ENCODE peak calls at places on chromosomes 3 and 15, in nine cellular contexts. A is stimulated activated CD4-positive, alpha-beta T cell treated with anti-CD3 and anti-CD28 coated beads, TNF-alpha, amount 100 ng/mL, for 4 hours; T is T-helper 1 cell; I is cardiac muscle cell; B is anterior cingulate cortex; G is heart left ventricle; P is A172; Q is fibroblast of the aortic adventitia; X is fibroblast of mammary gland. U is an unnamed sample.

GRCh38 chr3:143203142-143203541 is 83.6 kb downstream of the CHST2 start:
- DNase-seq in A (no peak), T (no peak), I (no peak), B (no peak), G (no peak), P (no peak), Q (no peak), X (no peak), U (no peak)

GRCh38 chr15:90101130-90101968 is 919 bp downstream of the IDH2 start:
- DNase-seq in A (no peak), T (peak), I (peak), B (peak), G (peak), P (no peak), Q (peak), X (peak), U (no peak)

GRCh38 chr3:119352235-119352634 is 58.1 kb downstream of the ARHGAP31 start:
- DNase-seq in A (peak), T (peak), I (no peak), B (no peak), G (no peak), P (no peak), Q (no peak), X (peak), U (no peak)

GRCh38 chr3:185716436-185717090 is 108.3 kb downstream of the IGF2BP2 start:
- DNase-seq in A (no peak), T (no peak), I (no peak), B (no peak), G (no peak), P (no peak), Q (no peak), X (no peak), U (no peak)

GRCh38 chr3:167710552-167710951 is 24.1 kb downstream of the PDCD10 start:
- DNase-seq in A (no peak), T (no peak), I (no peak), B (no peak), G (no peak), P (no peak), Q (no peak), X (no peak), U (no peak)

GRCh38 chr3:140225996-140226395 is 291.0 kb downstream of the CLSTN2 start:
- DNase-seq in A (no peak), T (no peak), I (no peak), B (no peak), G (no peak), P (no peak), Q (no peak), X (no peak), U (no peak)

GRCh38 chr3:123416647-123417046 is 32.2 kb downstream of the ADCY5 start:
- DNase-seq in A (no peak), T (no peak), I (no peak), B (no peak), G (no peak), P (no peak), Q (no peak), X (no peak), U (no peak)

GRCh38 chr3:24499991-24500390 is 5.3 kb upstream of the THRB start:
- DNase-seq in A (no peak), T (no peak), I (no peak), B (no peak), G (no peak), P (no peak), Q (no peak), X (no peak), U (no peak)

GRCh38 chr3:4495294-4496110 is 2.4 kb downstream of the ITPR1 start:
- DNase-seq in A (no peak), T (no peak), I (peak), B (no peak), G (no peak), P (no peak), Q (no peak), X (no peak), U (no peak)

GRCh38 chr3:49386056-49386756 is 25.6 kb downstream of the RHOA start:
- DNase-seq in A (no peak), T (no peak), I (no peak), B (no peak), G (no peak), P (no peak), Q (no peak), X (no peak), U (no peak)

GRCh38 chr3:139388961-139389551 is 391 bp downstream of the COPB2 start:
- DNase-seq in A (no peak), T (no peak), I (peak), B (no peak), G (no peak), P (peak), Q (no peak), X (no peak), U (no peak)

GRCh38 chr3:156382458-156383346 is 172.2 kb downstream of the SSR3 start:
- DNase-seq in A (no peak), T (no peak), I (peak), B (no peak), G (no peak), P (peak), Q (no peak), X (peak), U (no peak)

GRCh38 chr3:103134023-103134724 is 699.4 kb downstream of the ZPLD1 start:
- DNase-seq in A (no peak), T (no peak), I (no peak), B (no peak), G (no peak), P (no peak), Q (no peak), X (no peak), U (no peak)

GRCh38 chr3:12097972-12098371 is 60.7 kb downstream of the TIMP4 start:
- DNase-seq in A (no peak), T (no peak), I (no peak), B (no peak), G (no peak), P (no peak), Q (no peak), X (peak), U (no peak)

GRCh38 chr3:48679416-48680380 is 6.0 kb downstream of the NCKIPSD start:
- DNase-seq in A (no peak), T (no peak), I (no peak), B (no peak), G (no peak), P (no peak), Q (no peak), X (no peak), U (no peak)

GRCh38 chr3:52507359-52507758 is 12.2 kb downstream of the STAB1 start:
- DNase-seq in A (no peak), T (no peak), I (peak), B (no peak), G (no peak), P (peak), Q (no peak), X (peak), U (no peak)

GRCh38 chr3:167880183-167880582 is 144.7 kb downstream of the SERPINI1 start:
- DNase-seq in A (no peak), T (no peak), I (no peak), B (no peak), G (no peak), P (no peak), Q (no peak), X (no peak), U (no peak)

GRCh38 chr3:72350761-72351505 is 497.3 kb downstream of the SHQ1 start:
- DNase-seq in A (no peak), T (no peak), I (no peak), B (no peak), G (no peak), P (no peak), Q (no peak), X (no peak), U (no peak)

GRCh38 chr3:58168498-58168897 is 42.3 kb downstream of the DNASE1L3 start:
- DNase-seq in A (no peak), T (no peak), I (no peak), B (no peak), G (no peak), P (no peak), Q (no peak), X (no peak), U (no peak)

GRCh38 chr15:73341886-73342600 is 26.7 kb downstream of the HCN4 start:
- DNase-seq in A (no peak), T (no peak), I (peak), B (no peak), G (peak), P (no peak), Q (no peak), X (peak), U (no peak)

GRCh38 chr3:104546301-104546700 is 820.4 kb upstream of the ALCAM start:
- DNase-seq in A (no peak), T (no peak), I (no peak), B (no peak), G (no peak), P (no peak), Q (peak), X (no peak), U (no peak)

U was measured in D721Med.